ENCODE peak calls at places on chromosomes 2 and 18, in five cellular contexts. L is A549, G is K562, Z is HepG2, X is GM12878. U is an unnamed sample.

GRCh38 chr2:100852999-100853908 is 33.3 kb downstream of the NPAS2 start:
- DNase-seq in L (no peak), G (no peak), Z (peak; percentile 52), X (no peak), U (no peak)

GRCh38 chr18:13672657-13673056 is 53.7 kb downstream of the FAM210A start:
- DNase-seq in L (no peak), G (no peak), Z (no peak), X (no peak), U (no peak)

GRCh38 chr2:44602446-44602845 is 240.7 kb downstream of the CAMKMT start:
- DNase-seq in L (no peak), G (no peak), Z (no peak), X (no peak), U (no peak)

GRCh38 chr18:42611134-42611533 is 504.4 kb downstream of the RIT2 start:
- DNase-seq in L (no peak), G (no peak), Z (no peak), X (no peak), U (no peak)

GRCh38 chr18:77068890-77069312 is 63.7 kb downstream of the MBP start:
- DNase-seq in L (no peak), G (no peak), Z (no peak), X (no peak), U (no peak)

GRCh38 chr2:64945973-64946736 is 43.0 kb upstream of the SLC1A4 start:
- DNase-seq in L (no peak), G (no peak), Z (no peak), X (peak; percentile 79), U (no peak)

GRCh38 chr2:7436096-7436906 is 519.1 kb downstream of the RNF144A start:
- DNase-seq in L (no peak), G (no peak), Z (no peak), X (no peak), U (no peak)

GRCh38 chr2:62197017-62197586 is 1.2 kb downstream of the B3GNT2 start:
- DNase-seq in L (peak; percentile 38), G (no peak), Z (peak; percentile 43), X (no peak), U (peak; percentile 68)

GRCh38 chr2:117126656-117127055 is 687.8 kb upstream of the DDX18 start:
- DNase-seq in L (no peak), G (no peak), Z (no peak), X (no peak), U (no peak)

GRCh38 chr18:10558967-10559298 is 33.1 kb downstream of the NAPG start:
- DNase-seq in L (no peak), G (no peak), Z (no peak), X (no peak), U (no peak)
- TF ChIP-seq RAD21 in L (no peak), G (no peak), Z (no peak), X (no peak), U (no peak)

DNA sequence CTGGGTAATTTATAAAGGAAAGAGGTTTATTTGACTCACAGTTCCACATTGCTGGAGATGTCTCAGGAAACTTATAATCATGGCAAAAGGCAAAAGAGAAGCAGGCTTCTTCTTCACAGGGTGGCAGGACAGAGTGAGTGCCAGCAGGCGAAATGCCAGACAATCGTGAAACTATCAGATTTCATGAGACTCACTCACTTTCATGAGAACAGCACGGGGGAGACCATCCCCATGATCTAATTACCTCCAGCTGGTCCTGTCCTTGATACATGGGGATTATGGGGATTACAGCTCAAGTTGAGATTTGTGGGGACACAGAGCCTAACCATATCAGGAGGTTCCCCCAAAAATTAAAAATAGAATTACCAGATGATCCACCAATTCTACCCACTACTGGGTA is 675.5 kb upstream of the SLC8A1 start:
- DNase-seq in L (no peak), G (no peak), Z (no peak), X (no peak), U (no peak)
- TF ChIP-seq SMC3 in L (no peak), G (no peak), Z (no peak), X (no peak), U (no peak)

DNA sequence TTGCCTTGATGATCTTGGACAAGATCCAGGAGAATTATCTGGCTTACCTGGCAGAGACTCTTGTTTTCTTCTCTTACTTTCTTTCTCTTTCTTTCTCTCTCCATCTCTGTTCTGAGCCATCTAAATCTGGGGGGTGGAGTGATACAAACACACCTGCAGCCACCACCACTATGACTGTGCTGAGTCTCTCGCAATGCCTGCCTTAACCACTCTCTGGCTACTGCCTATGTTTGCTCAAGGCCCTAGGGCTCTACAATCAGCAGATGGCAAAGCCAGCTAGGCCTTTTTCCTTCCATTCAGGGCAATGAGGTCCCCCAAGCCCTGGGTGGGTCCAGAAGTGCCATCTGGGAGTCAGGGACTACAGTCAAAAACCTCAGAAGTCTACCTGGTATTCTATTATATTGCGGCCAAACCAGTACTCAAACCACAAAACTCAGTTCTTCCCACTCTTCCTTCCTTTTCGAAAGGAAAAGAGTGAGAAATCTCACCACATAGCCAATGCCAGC is 978.9 kb upstream of the NXPH2 start:
- DNase-seq in L (no peak), G (no peak), Z (no peak), X (no peak), U (no peak)
- TF ChIP-seq MAX in L (no peak), G (no peak), Z (no peak), X (no peak), U (no peak)

DNA sequence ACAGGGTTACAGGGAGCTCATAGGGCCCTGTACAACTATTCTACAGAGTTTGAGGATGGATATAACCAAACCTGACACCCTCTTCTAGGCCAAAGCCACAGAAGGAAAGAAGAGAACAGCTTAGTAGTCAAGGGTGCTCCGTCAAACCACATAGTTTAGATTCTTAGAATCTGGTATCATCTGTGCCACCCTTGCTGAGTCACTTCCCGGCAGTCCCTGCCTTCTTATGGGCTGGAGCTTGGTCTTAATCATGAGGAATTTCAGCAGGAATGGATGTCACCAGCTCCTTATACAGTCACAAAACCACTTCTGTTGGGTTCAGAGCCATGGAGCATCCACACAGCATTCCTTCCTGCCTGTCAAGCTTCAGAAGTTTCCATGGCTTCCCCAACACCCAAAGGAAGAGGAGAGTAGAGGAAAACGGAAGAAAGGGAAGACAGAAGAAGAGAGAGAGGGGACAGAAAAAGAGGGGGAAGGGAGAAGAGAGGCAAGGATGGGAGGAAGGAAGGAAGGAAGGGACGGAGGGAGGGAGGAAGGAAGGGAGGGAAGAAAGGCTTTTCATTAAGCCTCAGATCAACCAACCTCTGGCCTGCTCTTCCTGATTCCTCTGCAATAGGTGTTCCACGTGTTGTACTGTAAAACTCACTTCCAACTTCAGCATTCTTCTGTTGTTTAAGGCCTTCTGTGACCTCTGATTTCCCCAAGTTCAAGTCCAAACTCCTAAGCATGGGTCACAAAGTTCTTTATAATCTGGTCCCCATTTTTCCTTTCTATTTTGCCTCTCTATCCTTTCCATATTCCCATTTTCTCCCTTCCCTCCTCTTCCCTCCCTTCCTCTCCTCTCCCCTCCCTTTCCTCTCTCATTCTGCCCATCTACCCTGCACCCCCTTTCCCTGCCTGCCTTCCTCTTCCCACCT is 246.1 kb upstream of the TNP1 start:
- DNase-seq in L (peak; percentile 43), G (peak; percentile 51), Z (no peak), X (no peak), U (no peak)
- TF ChIP-seq RAD21 in L (no peak), G (no peak), Z (no peak), X (no peak), U (no peak)

DNA sequence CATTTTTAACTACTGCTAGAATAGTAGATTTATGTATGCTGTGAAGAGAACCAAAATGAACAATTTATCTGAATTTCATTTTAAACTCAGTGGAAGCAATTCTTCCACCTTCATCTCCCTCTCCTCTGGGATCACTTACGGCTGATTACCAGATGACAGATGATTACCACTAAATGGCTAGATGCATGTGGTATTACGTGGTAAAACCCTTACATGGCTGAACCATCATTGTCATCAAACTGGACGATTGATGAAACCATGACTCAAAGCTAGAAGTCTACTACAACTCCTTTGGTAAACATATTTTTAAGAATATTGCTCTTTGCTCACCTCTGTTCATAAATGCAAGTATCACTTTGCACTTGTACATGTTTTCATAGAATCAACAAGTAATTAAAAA is 48.5 kb upstream of the DOCK10 start:
- DNase-seq in L (no peak), G (no peak), Z (no peak), X (no peak), U (no peak)
- TF ChIP-seq SMC3 in L (no peak), G (no peak), Z (no peak), X (no peak), U (no peak)

DNA sequence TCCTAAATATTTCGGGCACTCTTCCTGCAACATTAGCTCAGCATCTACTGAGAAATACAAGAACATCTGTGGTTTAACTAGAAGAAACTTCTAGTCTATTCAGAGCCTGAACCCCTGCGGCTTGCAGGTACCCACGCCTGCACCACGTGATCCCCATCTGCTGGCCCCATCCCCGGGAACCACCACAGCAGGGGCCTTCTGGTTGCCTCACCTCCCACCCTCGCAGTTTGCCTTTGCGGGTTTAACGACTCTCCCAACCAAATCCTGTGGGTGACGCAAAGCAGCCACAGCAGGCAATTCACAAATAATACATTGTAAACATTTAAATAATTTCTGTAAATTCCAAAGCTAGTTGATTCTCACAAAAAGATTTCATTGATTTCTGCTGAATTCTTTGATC is 90.2 kb upstream of the TMEM18 start:
- DNase-seq in L (no peak), G (no peak), Z (no peak), X (no peak), U (no peak)
- TF ChIP-seq MAX in L (no peak), G (no peak), Z (no peak), X (no peak), U (no peak)

GRCh38 chr2:28751956-28752607 is 452 bp downstream of the PPP1CB start:
- DNase-seq in L (no peak), G (peak; percentile 35), Z (no peak), X (no peak), U (peak; percentile 79)
- TF ChIP-seq RAD21 in L (no peak), G (no peak), Z (peak; percentile 30), X (no peak), U (no peak)

GRCh38 chr2:37602702-37603101 is 68.7 kb downstream of the CDC42EP3 start:
- DNase-seq in L (no peak), G (no peak), Z (no peak), X (no peak), U (no peak)

GRCh38 chr2:37602040-37602439 is 69.4 kb downstream of the CDC42EP3 start:
- DNase-seq in L (no peak), G (no peak), Z (no peak), X (no peak), U (no peak)

GRCh38 chr2:37600735-37601134 is 70.7 kb downstream of the CDC42EP3 start:
- DNase-seq in L (no peak), G (no peak), Z (no peak), X (no peak), U (no peak)

GRCh38 chr2:37601569-37601968 is 69.9 kb downstream of the CDC42EP3 start:
- DNase-seq in L (no peak), G (no peak), Z (no peak), X (no peak), U (no peak)

DNA sequence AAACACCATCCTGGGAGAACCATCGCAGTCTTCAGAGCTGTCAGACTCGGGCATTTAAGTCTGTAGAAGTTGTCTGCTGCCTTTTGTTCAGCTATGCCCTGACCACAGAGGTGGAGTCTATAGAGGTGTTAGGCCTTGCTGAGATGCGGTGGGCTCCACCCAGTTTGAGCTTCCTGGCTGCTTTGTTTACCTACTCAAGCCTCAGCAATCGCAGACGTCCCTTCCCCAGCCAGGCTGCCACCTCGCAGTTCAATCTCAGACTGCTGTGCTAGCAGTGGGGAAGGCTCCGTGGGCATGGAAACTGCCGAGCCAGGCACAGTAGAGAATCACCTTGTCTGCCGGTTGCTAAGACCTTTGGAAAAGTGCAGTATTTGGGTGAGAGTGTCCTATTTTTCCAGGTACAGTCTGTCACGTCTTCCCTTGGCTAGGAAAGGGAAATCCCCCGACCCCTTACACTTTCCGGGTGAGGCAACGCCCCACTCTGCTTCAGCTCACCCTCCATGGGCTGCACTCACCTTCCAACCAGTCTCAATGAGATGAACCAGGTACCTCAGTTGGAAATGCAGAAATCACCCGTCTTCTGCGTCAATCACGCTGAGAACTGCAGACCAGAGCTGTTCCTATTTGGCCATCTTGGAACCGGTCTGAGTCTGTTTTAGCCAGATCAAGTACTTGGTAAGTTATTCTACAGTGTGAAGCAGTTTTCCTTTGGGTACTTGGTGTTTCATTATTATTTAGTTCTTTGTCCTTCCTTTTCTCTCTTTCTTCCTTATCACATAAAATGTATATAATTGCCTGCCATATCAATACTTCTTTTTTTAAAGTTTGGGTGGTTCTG is 71.5 kb downstream of the CDC42EP3 start:
- DNase-seq in L (no peak), G (no peak), Z (no peak), X (no peak), U (no peak)
- TF ChIP-seq SMC3 in L (no peak), G (no peak), Z (no peak), X (no peak), U (no peak)